ENCODE peak calls at places on chromosomes 12 and 14, in seven cellular contexts. One of them, this sample, is unnamed.

GRCh38 chr12:108099085-108099484 is 30.0 kb upstream of the WSCD2 start:
- DNase-seq in WTC11: no peak
- DNase-seq in HuH-7.5: no peak
- DNase-seq in colonic mucosa: no peak
- DNase-seq in T-helper 1 cell: no peak
- DNase-seq in stimulated activated CD8-positive, alpha-beta memory T cell treated with anti-CD3 and anti-CD28 coated beads, Interleukin-12 subunit alpha, Interleukin-12 subunit beta, amount 100 ng/mL, for 4 hours: no peak
- DNase-seq in SK-MEL-5: peak; percentile 65
- DNase-seq in this sample: no peak

GRCh38 chr12:10941916-10942607 is 3.0 kb upstream of the TAS2R14 start:
- DNase-seq in WTC11: peak; percentile 24
- DNase-seq in HuH-7.5: no peak
- DNase-seq in colonic mucosa: no peak
- DNase-seq in T-helper 1 cell: no peak
- DNase-seq in stimulated activated CD8-positive, alpha-beta memory T cell treated with anti-CD3 and anti-CD28 coated beads, Interleukin-12 subunit alpha, Interleukin-12 subunit beta, amount 100 ng/mL, for 4 hours: no peak
- DNase-seq in SK-MEL-5: no peak
- DNase-seq in this sample: peak; percentile 80

GRCh38 chr14:54211562-54212308 is 185.1 kb upstream of the CDKN3 start:
- DNase-seq in WTC11: no peak
- DNase-seq in HuH-7.5: no peak
- DNase-seq in colonic mucosa: no peak
- DNase-seq in T-helper 1 cell: no peak
- DNase-seq in stimulated activated CD8-positive, alpha-beta memory T cell treated with anti-CD3 and anti-CD28 coated beads, Interleukin-12 subunit alpha, Interleukin-12 subunit beta, amount 100 ng/mL, for 4 hours: no peak
- DNase-seq in SK-MEL-5: no peak
- DNase-seq in this sample: no peak

GRCh38 chr12:104359216-104359615 is 55.7 kb downstream of the EID3 start:
- DNase-seq in WTC11: no peak
- DNase-seq in HuH-7.5: no peak
- DNase-seq in colonic mucosa: no peak
- DNase-seq in T-helper 1 cell: no peak
- DNase-seq in stimulated activated CD8-positive, alpha-beta memory T cell treated with anti-CD3 and anti-CD28 coated beads, Interleukin-12 subunit alpha, Interleukin-12 subunit beta, amount 100 ng/mL, for 4 hours: no peak
- DNase-seq in SK-MEL-5: no peak
- DNase-seq in this sample: no peak

GRCh38 chr12:25388216-25388615 is 137.5 kb upstream of the KRAS start:
- DNase-seq in WTC11: no peak
- DNase-seq in HuH-7.5: no peak
- DNase-seq in colonic mucosa: peak; percentile 43
- DNase-seq in T-helper 1 cell: peak; percentile 92
- DNase-seq in stimulated activated CD8-positive, alpha-beta memory T cell treated with anti-CD3 and anti-CD28 coated beads, Interleukin-12 subunit alpha, Interleukin-12 subunit beta, amount 100 ng/mL, for 4 hours: no peak
- DNase-seq in SK-MEL-5: no peak
- DNase-seq in this sample: no peak

GRCh38 chr12:114790276-114790675 is 106.3 kb upstream of the TBX3 start:
- DNase-seq in WTC11: no peak
- DNase-seq in HuH-7.5: no peak
- DNase-seq in colonic mucosa: no peak
- DNase-seq in T-helper 1 cell: no peak
- DNase-seq in stimulated activated CD8-positive, alpha-beta memory T cell treated with anti-CD3 and anti-CD28 coated beads, Interleukin-12 subunit alpha, Interleukin-12 subunit beta, amount 100 ng/mL, for 4 hours: no peak
- DNase-seq in SK-MEL-5: no peak
- DNase-seq in this sample: no peak

GRCh38 chr12:6950944-6951540 is at the start of gene PTPN6:
- DNase-seq in WTC11: no peak
- DNase-seq in HuH-7.5: no peak
- DNase-seq in colonic mucosa: no peak
- DNase-seq in T-helper 1 cell: peak; percentile 68
- DNase-seq in stimulated activated CD8-positive, alpha-beta memory T cell treated with anti-CD3 and anti-CD28 coated beads, Interleukin-12 subunit alpha, Interleukin-12 subunit beta, amount 100 ng/mL, for 4 hours: peak; percentile 65
- DNase-seq in SK-MEL-5: no peak
- DNase-seq in this sample: no peak

GRCh38 chr14:69613312-69614073 is 2.1 kb downstream of the SUSD6 start:
- DNase-seq in WTC11: no peak
- DNase-seq in HuH-7.5: no peak
- DNase-seq in colonic mucosa: no peak
- DNase-seq in T-helper 1 cell: no peak
- DNase-seq in stimulated activated CD8-positive, alpha-beta memory T cell treated with anti-CD3 and anti-CD28 coated beads, Interleukin-12 subunit alpha, Interleukin-12 subunit beta, amount 100 ng/mL, for 4 hours: no peak
- DNase-seq in SK-MEL-5: no peak
- DNase-seq in this sample: no peak

GRCh38 chr12:76432733-76433132 is 84.5 kb upstream of the BBS10 start:
- DNase-seq in WTC11: no peak
- DNase-seq in HuH-7.5: no peak
- DNase-seq in colonic mucosa: no peak
- DNase-seq in T-helper 1 cell: no peak
- DNase-seq in stimulated activated CD8-positive, alpha-beta memory T cell treated with anti-CD3 and anti-CD28 coated beads, Interleukin-12 subunit alpha, Interleukin-12 subunit beta, amount 100 ng/mL, for 4 hours: no peak
- DNase-seq in SK-MEL-5: no peak
- DNase-seq in this sample: no peak

GRCh38 chr12:111636209-111636928 is 37.3 kb upstream of the ATXN2 start:
- DNase-seq in WTC11: peak; percentile 68
- DNase-seq in HuH-7.5: no peak
- DNase-seq in colonic mucosa: peak; percentile 31
- DNase-seq in T-helper 1 cell: no peak
- DNase-seq in stimulated activated CD8-positive, alpha-beta memory T cell treated with anti-CD3 and anti-CD28 coated beads, Interleukin-12 subunit alpha, Interleukin-12 subunit beta, amount 100 ng/mL, for 4 hours: no peak
- DNase-seq in SK-MEL-5: no peak
- DNase-seq in this sample: peak; percentile 67

GRCh38 chr12:1915082-1915968 is 3.1 kb downstream of the CACNA2D4 start:
- DNase-seq in WTC11: no peak
- DNase-seq in HuH-7.5: no peak
- DNase-seq in colonic mucosa: peak; percentile 13
- DNase-seq in T-helper 1 cell: peak; percentile 59
- DNase-seq in stimulated activated CD8-positive, alpha-beta memory T cell treated with anti-CD3 and anti-CD28 coated beads, Interleukin-12 subunit alpha, Interleukin-12 subunit beta, amount 100 ng/mL, for 4 hours: no peak
- DNase-seq in SK-MEL-5: no peak
- DNase-seq in this sample: no peak

GRCh38 chr12:75658286-75658685 is 146.9 kb upstream of the KRR1 start:
- DNase-seq in WTC11: no peak
- DNase-seq in HuH-7.5: no peak
- DNase-seq in colonic mucosa: no peak
- DNase-seq in T-helper 1 cell: no peak
- DNase-seq in stimulated activated CD8-positive, alpha-beta memory T cell treated with anti-CD3 and anti-CD28 coated beads, Interleukin-12 subunit alpha, Interleukin-12 subunit beta, amount 100 ng/mL, for 4 hours: no peak
- DNase-seq in SK-MEL-5: peak; percentile 85
- DNase-seq in this sample: no peak

GRCh38 chr14:21307641-21308040 is 27.8 kb downstream of the RPGRIP1 start:
- DNase-seq in WTC11: no peak
- DNase-seq in HuH-7.5: no peak
- DNase-seq in colonic mucosa: no peak
- DNase-seq in T-helper 1 cell: no peak
- DNase-seq in stimulated activated CD8-positive, alpha-beta memory T cell treated with anti-CD3 and anti-CD28 coated beads, Interleukin-12 subunit alpha, Interleukin-12 subunit beta, amount 100 ng/mL, for 4 hours: no peak
- DNase-seq in SK-MEL-5: no peak
- DNase-seq in this sample: no peak

GRCh38 chr12:96368233-96368632 is 32.0 kb downstream of the CDK17 start:
- DNase-seq in WTC11: no peak
- DNase-seq in HuH-7.5: no peak
- DNase-seq in colonic mucosa: no peak
- DNase-seq in T-helper 1 cell: no peak
- DNase-seq in stimulated activated CD8-positive, alpha-beta memory T cell treated with anti-CD3 and anti-CD28 coated beads, Interleukin-12 subunit alpha, Interleukin-12 subunit beta, amount 100 ng/mL, for 4 hours: no peak
- DNase-seq in SK-MEL-5: peak; percentile 74
- DNase-seq in this sample: peak; percentile 26

GRCh38 chr12:68559246-68559645 is 51.5 kb upstream of the RAP1B start:
- DNase-seq in WTC11: no peak
- DNase-seq in HuH-7.5: no peak
- DNase-seq in colonic mucosa: no peak
- DNase-seq in T-helper 1 cell: peak; percentile 38
- DNase-seq in stimulated activated CD8-positive, alpha-beta memory T cell treated with anti-CD3 and anti-CD28 coated beads, Interleukin-12 subunit alpha, Interleukin-12 subunit beta, amount 100 ng/mL, for 4 hours: no peak
- DNase-seq in SK-MEL-5: no peak
- DNase-seq in this sample: no peak

GRCh38 chr12:28202374-28203130 is 12.3 kb downstream of the CCDC91 start:
- DNase-seq in WTC11: no peak
- DNase-seq in HuH-7.5: peak; percentile 65
- DNase-seq in colonic mucosa: no peak
- DNase-seq in T-helper 1 cell: no peak
- DNase-seq in stimulated activated CD8-positive, alpha-beta memory T cell treated with anti-CD3 and anti-CD28 coated beads, Interleukin-12 subunit alpha, Interleukin-12 subunit beta, amount 100 ng/mL, for 4 hours: no peak
- DNase-seq in SK-MEL-5: no peak
- DNase-seq in this sample: no peak

GRCh38 chr12:95216704-95217376 is 427 bp downstream of the FGD6 start:
- DNase-seq in WTC11: no peak
- DNase-seq in HuH-7.5: peak; percentile 34
- DNase-seq in colonic mucosa: no peak
- DNase-seq in T-helper 1 cell: peak; percentile 5
- DNase-seq in stimulated activated CD8-positive, alpha-beta memory T cell treated with anti-CD3 and anti-CD28 coated beads, Interleukin-12 subunit alpha, Interleukin-12 subunit beta, amount 100 ng/mL, for 4 hours: no peak
- DNase-seq in SK-MEL-5: no peak
- DNase-seq in this sample: no peak